ENCODE peak calls at places on chromosomes 3 and 15, in ten cellular contexts. P is progenitor cell of endocrine pancreas; O is fibroblast of villous mesenchyme; F is effector memory CD4-positive, alpha-beta T cell; D is IMR-90; K is islet precursor cell; V is AG09319; J is iris pigment epithelial cell; Z is effector memory CD8-positive, alpha-beta T cell; S is stimulated activated CD8-positive, alpha-beta memory T cell treated with anti-CD3 and anti-CD28 coated beads, Interleukin-7, amount 100 ng/mL, for 1 hour. G is an unnamed sample.

GRCh38 chr15:25743160-25743908 is 119.8 kb downstream of the ATP10A start:
- DNase-seq in P (no peak), O (no peak), F (no peak), D (peak; percentile 8), K (peak; percentile 24), V (no peak), J (no peak), Z (no peak), S (no peak), G (no peak)

GRCh38 chr3:184284696-184285095 is 8.9 kb downstream of the ECE2 start:
- DNase-seq in P (no peak), O (peak; percentile 67), F (no peak), D (peak; percentile 65), K (peak; percentile 88), V (no peak), J (peak; percentile 81), Z (no peak), S (no peak), G (peak; percentile 96)

GRCh38 chr15:52783929-52784798 is 6.0 kb downstream of the ONECUT1 start:
- DNase-seq in P (no peak), O (no peak), F (no peak), D (no peak), K (no peak), V (no peak), J (no peak), Z (no peak), S (no peak), G (peak; percentile 28)

GRCh38 chr3:135982922-135983581 is 17.5 kb downstream of the PPP2R3A start:
- DNase-seq in P (no peak), O (peak; percentile 28), F (no peak), D (peak; percentile 83), K (no peak), V (no peak), J (peak; percentile 57), Z (no peak), S (no peak), G (no peak)

GRCh38 chr3:119310052-119310451 is 15.9 kb downstream of the ARHGAP31 start:
- DNase-seq in P (no peak), O (peak; percentile 93), F (no peak), D (peak; percentile 97), K (peak; percentile 97), V (peak; percentile 78), J (peak; percentile 99), Z (no peak), S (no peak), G (no peak)

GRCh38 chr15:54017911-54018310 is 39.7 kb downstream of the UNC13C start:
- DNase-seq in P (no peak), O (no peak), F (no peak), D (no peak), K (no peak), V (no peak), J (no peak), Z (no peak), S (no peak), G (no peak)

GRCh38 chr15:90820481-90820880 is 47.9 kb upstream of the FURIN start:
- DNase-seq in P (no peak), O (no peak), F (no peak), D (no peak), K (no peak), V (no peak), J (no peak), Z (no peak), S (no peak), G (no peak)

GRCh38 chr3:86930831-86931230 is 60.1 kb downstream of the VGLL3 start:
- DNase-seq in P (no peak), O (no peak), F (no peak), D (peak; percentile 17), K (no peak), V (no peak), J (peak; percentile 51), Z (no peak), S (no peak), G (no peak)

GRCh38 chr3:13167064-13167743 is 94.0 kb upstream of the IQSEC1 start:
- DNase-seq in P (no peak), O (no peak), F (no peak), D (no peak), K (no peak), V (no peak), J (no peak), Z (no peak), S (no peak), G (no peak)